ENCODE peak calls at places on chromosomes 5 and 9, in nine cellular contexts. T, P, D, S, K, O, V, Q and G are unnamed samples.

GRCh38 chr5:129904667-129905466 is 602 bp downstream of the CHSY3 start:
- DNase-seq in T (peak; percentile 81), Q (peak; percentile 80), O (peak; percentile 13), P (no peak), K (peak; percentile 17), V (peak; percentile 20), S (no peak), D (no peak), G (peak; percentile 6)

GRCh38 chr5:131595088-131596033 is 39.7 kb downstream of the RAPGEF6 start:
- DNase-seq in T (no peak), V (no peak), K (no peak), D (no peak), O (no peak), S (no peak), Q (no peak), P (no peak), G (no peak)

GRCh38 chr5:94649874-94650273 is 31.4 kb downstream of the SLF1 start:
- DNase-seq in P (no peak), O (no peak), V (no peak), K (no peak), T (no peak), S (no peak), D (no peak), Q (no peak), G (no peak)

GRCh38 chr5:55530669-55531068 is 4.1 kb downstream of the PLPP1 start:
- DNase-seq in P (no peak), Q (peak; percentile 79), K (no peak), O (no peak), S (no peak), D (no peak), V (no peak), T (peak; percentile 77), G (no peak)

GRCh38 chr5:173204185-173204979 is 30.6 kb downstream of the NKX2-5 start:
- DNase-seq in T (no peak), O (peak; percentile 43), K (peak; percentile 57), V (no peak), D (no peak), P (no peak), S (no peak), Q (no peak), G (peak; percentile 24)

GRCh38 chr9:137705906-137706305 is 87.1 kb downstream of the EHMT1 start:
- DNase-seq in O (no peak), K (no peak), P (no peak), T (no peak), S (no peak), Q (no peak), V (no peak), D (no peak), G (no peak)

GRCh38 chr5:14429102-14429501 is 152.5 kb upstream of the OTULINL start:
- DNase-seq in S (no peak), T (no peak), K (peak; percentile 39), V (no peak), D (no peak), O (no peak), Q (no peak), P (no peak), G (peak; percentile 36)

GRCh38 chr9:2354216-2354615 is 267.4 kb upstream of the VLDLR start:
- DNase-seq in Q (no peak), D (no peak), K (no peak), V (no peak), S (no peak), O (no peak), T (no peak), P (no peak), G (no peak)

GRCh38 chr9:27184556-27185351 is 75.7 kb downstream of the TEK start:
- DNase-seq in V (no peak), S (no peak), T (no peak), Q (no peak), K (peak; percentile 30), P (no peak), O (no peak), D (no peak), G (no peak)

GRCh38 chr5:57007349-57007748 is 55.4 kb upstream of the MIER3 start:
- DNase-seq in T (no peak), S (no peak), V (no peak), D (no peak), P (no peak), O (no peak), Q (no peak), K (no peak), G (no peak)

GRCh38 chr5:18745988-18746615 is 1111.8 kb downstream of the TAF11L14 start:
- DNase-seq in D (peak; percentile 20), V (no peak), O (no peak), S (peak; percentile 14), K (peak; percentile 21), P (peak; percentile 38), T (no peak), Q (no peak), G (peak; percentile 22)

GRCh38 chr5:81165493-81166119 is 67.5 kb upstream of the CKMT2 start:
- DNase-seq in T (peak; percentile 75), Q (no peak), D (peak; percentile 69), S (peak; percentile 44), V (peak; percentile 66), O (peak; percentile 76), K (peak; percentile 73), P (peak; percentile 52), G (peak; percentile 71)

GRCh38 chr5:122674412-122674811 is 100.5 kb upstream of the SNX2 start:
- DNase-seq in S (no peak), O (peak; percentile 24), V (no peak), T (no peak), P (no peak), Q (no peak), K (no peak), D (no peak), G (no peak)

GRCh38 chr5:76187386-76187785 is 104.2 kb downstream of the SV2C start:
- DNase-seq in D (no peak), V (no peak), T (no peak), S (no peak), K (no peak), Q (no peak), O (no peak), P (no peak), G (no peak)